ENCODE peak calls at places on chromosome 12, in four cellular contexts. N, H, W and E are unnamed samples.

GRCh38 chr12:87995581-87996178 is 33.5 kb downstream of the C12orf50 start:
- DNase-seq in N (peak), H (peak), W (peak), E (peak)

GRCh38 chr12:13173012-13173441 is 23.5 kb upstream of the EMP1 start:
- DNase-seq in N (no peak), H (peak), W (no peak), E (no peak)

GRCh38 chr12:6872073-6873048 is 742 bp downstream of the SPSB2 start:
- DNase-seq in N (peak), H (no peak), W (peak), E (peak)

GRCh38 chr12:93911436-93911835 is 234.3 kb downstream of the CRADD start:
- DNase-seq in N (no peak), H (no peak), W (no peak), E (no peak)

GRCh38 chr12:10001141-10001778 is 2.3 kb upstream of the CLEC1B start:
- DNase-seq in N (no peak), H (no peak), W (no peak), E (no peak)

GRCh38 chr12:108403952-108404351 is 64.8 kb upstream of the CMKLR1 start:
- DNase-seq in N (no peak), H (no peak), W (no peak), E (no peak)

GRCh38 chr12:121026274-121027045 is 10.2 kb upstream of the C12orf43 start:
- DNase-seq in N (no peak), H (no peak), W (no peak), E (no peak)

GRCh38 chr12:9674226-9674590 is 4.7 kb downstream of the CLEC2D start:
- DNase-seq in N (no peak), H (no peak), W (no peak), E (no peak)

GRCh38 chr12:124390442-124391116 is 95.7 kb downstream of the RFLNA start:
- DNase-seq in N (no peak), H (no peak), W (no peak), E (no peak)

GRCh38 chr12:169528-170360 is 44.2 kb downstream of the SLC6A12 start:
- DNase-seq in N (no peak), H (no peak), W (no peak), E (no peak)

GRCh38 chr12:26863515-26863914 is 30.5 kb upstream of the ITPR2 start:
- DNase-seq in N (no peak), H (no peak), W (no peak), E (no peak)

GRCh38 chr12:108800591-108800990 is 56.8 kb downstream of the SSH1 start:
- DNase-seq in N (no peak), H (no peak), W (no peak), E (no peak)

GRCh38 chr12:54988402-54989054 is 4.0 kb upstream of the TESPA1 start:
- DNase-seq in N (no peak), H (no peak), W (peak), E (no peak)

GRCh38 chr12:45216297-45216982 is 545 bp downstream of the ANO6 start:
- DNase-seq in N (peak), H (no peak), W (peak), E (peak)

GRCh38 chr12:31491395-31491794 is 99.5 kb downstream of the DENND5B start:
- DNase-seq in N (no peak), H (no peak), W (no peak), E (no peak)

GRCh38 chr12:22246438-22246837 is 88.1 kb downstream of the ST8SIA1 start:
- DNase-seq in N (no peak), H (no peak), W (no peak), E (no peak)

GRCh38 chr12:121038861-121039654 is at the start of gene OASL:
- DNase-seq in N (peak), H (peak), W (no peak), E (no peak)

GRCh38 chr12:66624806-66625205 is 54.1 kb downstream of the GRIP1 start:
- DNase-seq in N (no peak), H (no peak), W (no peak), E (no peak)

GRCh38 chr12:79685068-79685467 is 5.7 kb downstream of the PAWR start:
- DNase-seq in N (no peak), H (no peak), W (no peak), E (no peak)

GRCh38 chr12:26319511-26319910 is 124.1 kb downstream of the SSPN start:
- DNase-seq in N (no peak), H (no peak), W (no peak), E (no peak)

GRCh38 chr12:128079-128478 is 61.5 kb downstream of the IQSEC3 start:
- DNase-seq in N (no peak), H (no peak), W (no peak), E (no peak)

GRCh38 chr12:14249368-14249767 is 116.1 kb upstream of the ATF7IP start:
- DNase-seq in N (no peak), H (no peak), W (no peak), E (no peak)

GRCh38 chr12:33450480-33450879 is 10.9 kb upstream of the SYT10 start:
- DNase-seq in N (no peak), H (no peak), W (no peak), E (no peak)

GRCh38 chr12:69284131-69284530 is 44.8 kb downstream of the CPSF6 start:
- DNase-seq in N (no peak), H (peak), W (peak), E (peak)